ENCODE peak calls at places on chromosomes 12 and 14, in five cellular contexts. Y, D, T, U and R are unnamed samples.

GRCh38 chr14:76484355-76484754 is 108.4 kb downstream of the ESRRB start:
- DNase-seq in D (no peak), T (no peak), U (no peak), Y (no peak), R (no peak)

GRCh38 chr14:50109342-50109741 is 7.0 kb downstream of the VCPKMT start:
- DNase-seq in U (no peak), D (no peak), Y (no peak), T (no peak), R (no peak)

GRCh38 chr14:104343294-104343625 is 204.9 kb downstream of the KIF26A start:
- DNase-seq in T (no peak), D (no peak), U (no peak), Y (no peak), R (peak; percentile 56)

GRCh38 chr12:51836012-51836832 is 12.3 kb downstream of the FIGNL2 start:
- DNase-seq in T (no peak), Y (no peak), U (no peak), D (peak; percentile 13), R (no peak)

GRCh38 chr12:113788020-113788856 is 177.9 kb downstream of the RBM19 start:
- DNase-seq in Y (no peak), T (no peak), D (no peak), U (no peak), R (no peak)

GRCh38 chr12:100447405-100447804 is 26.3 kb upstream of the NR1H4 start:
- DNase-seq in T (no peak), Y (no peak), U (no peak), D (no peak), R (no peak)

GRCh38 chr14:89465894-89466293 is 48.9 kb upstream of the FOXN3 start:
- DNase-seq in T (no peak), Y (no peak), D (no peak), U (no peak), R (no peak)

GRCh38 chr14:64807588-64807987 is 72.1 kb downstream of the SPTB start:
- DNase-seq in D (no peak), T (no peak), Y (no peak), U (peak; percentile 31), R (no peak)